ENCODE peak calls at places on chromosomes 3 and 15, in four cellular contexts. F, I, S and N are unnamed samples.

GRCh38 chr15:39458131-39458530 is 122.7 kb upstream of the THBS1 start:
- DNase-seq in F (no peak), I (no peak), S (no peak), N (no peak)

GRCh38 chr3:34260991-34261365 is 462.5 kb downstream of the PDCD6IP start:
- DNase-seq in F (no peak), I (no peak), S (no peak), N (no peak)

GRCh38 chr3:185572183-185572582 is 13.9 kb upstream of the SENP2 start:
- DNase-seq in F (no peak), I (no peak), S (no peak), N (no peak)

GRCh38 chr3:51873253-51873766 is 2.1 kb downstream of the IQCF5 start:
- DNase-seq in F (no peak), I (no peak), S (no peak), N (no peak)

GRCh38 chr15:69557340-69558137 is 104.9 kb downstream of the RPLP1 start:
- DNase-seq in F (peak), I (peak), S (peak), N (no peak)

GRCh38 chr3:56970401-56971002 is 90.0 kb upstream of the SPATA12 start:
- DNase-seq in F (no peak), I (no peak), S (no peak), N (no peak)

GRCh38 chr15:73601449-73602425 is 31.5 kb downstream of the NPTN start:
- DNase-seq in F (no peak), I (peak), S (peak), N (no peak)

GRCh38 chr3:186413615-186414415 is 51.8 kb upstream of the DGKG start:
- DNase-seq in F (peak), I (peak), S (peak), N (peak)

GRCh38 chr3:112519424-112520001 is 20.2 kb upstream of the BTLA start:
- DNase-seq in F (no peak), I (no peak), S (peak), N (no peak)

GRCh38 chr3:22728406-22728805 is 474.7 kb upstream of the UBE2E2 start:
- DNase-seq in F (no peak), I (no peak), S (no peak), N (no peak)

GRCh38 chr3:107142786-107143185 is 234.5 kb upstream of the CCDC54 start:
- DNase-seq in F (no peak), I (no peak), S (no peak), N (no peak)

GRCh38 chr15:79018960-79019359 is 71.6 kb downstream of the RASGRF1 start:
- DNase-seq in F (no peak), I (no peak), S (no peak), N (no peak)

GRCh38 chr3:8762607-8763377 is 6.6 kb downstream of the OXTR start:
- DNase-seq in F (no peak), I (no peak), S (no peak), N (no peak)

GRCh38 chr3:197486861-197487260 is 68.9 kb downstream of the BDH1 start:
- DNase-seq in F (no peak), I (no peak), S (no peak), N (no peak)

GRCh38 chr3:169348981-169349942 is 314.2 kb downstream of the MECOM start:
- DNase-seq in F (no peak), I (no peak), S (no peak), N (no peak)

GRCh38 chr15:26294062-26294689 is 431.0 kb upstream of the ATP10A start:
- DNase-seq in F (no peak), I (no peak), S (no peak), N (peak)

GRCh38 chr3:64936570-64936969 is 248.8 kb upstream of the ADAMTS9 start:
- DNase-seq in F (no peak), I (no peak), S (no peak), N (no peak)

GRCh38 chr3:17645074-17645698 is 97.2 kb downstream of the TBC1D5 start:
- DNase-seq in F (no peak), I (no peak), S (peak), N (no peak)

GRCh38 chr15:69666921-69667811 is 214.5 kb downstream of the RPLP1 start:
- DNase-seq in F (no peak), I (no peak), S (no peak), N (peak)

GRCh38 chr3:177321819-177322218 is 124.5 kb upstream of the TBL1XR1 start:
- DNase-seq in F (no peak), I (no peak), S (no peak), N (no peak)

GRCh38 chr15:37773111-37773860 is 161.2 kb upstream of the TMCO5A start:
- DNase-seq in F (no peak), I (no peak), S (no peak), N (no peak)

GRCh38 chr15:89278307-89278706 is 34.5 kb downstream of the FANCI start:
- DNase-seq in F (no peak), I (no peak), S (no peak), N (no peak)

GRCh38 chr3:149587383-149587782 is 70.4 kb downstream of the WWTR1 start:
- DNase-seq in F (no peak), I (no peak), S (no peak), N (no peak)

GRCh38 chr15:42616107-42616506 is 40.7 kb downstream of the STARD9 start:
- DNase-seq in F (no peak), I (no peak), S (no peak), N (no peak)

GRCh38 chr15:74127954-74128784 is 2.2 kb upstream of the ISLR2 start:
- DNase-seq in F (no peak), I (no peak), S (peak), N (no peak)

GRCh38 chr15:69848551-69849231 is 249.0 kb downstream of the TLE3 start:
- DNase-seq in F (no peak), I (no peak), S (no peak), N (no peak)

GRCh38 chr15:80550219-80550909 is 144.7 kb upstream of the ABHD17C start:
- DNase-seq in F (no peak), I (no peak), S (peak), N (no peak)

GRCh38 chr3:198030726-198031125 is 70.7 kb downstream of the LMLN start:
- DNase-seq in F (no peak), I (no peak), S (no peak), N (no peak)

GRCh38 chr3:150286390-150287147 is 121.5 kb upstream of the TSC22D2 start:
- DNase-seq in F (no peak), I (no peak), S (peak), N (no peak)

GRCh38 chr3:36381311-36381956 is 1.1 kb downstream of the STAC start:
- DNase-seq in F (no peak), I (no peak), S (no peak), N (no peak)

DNA sequence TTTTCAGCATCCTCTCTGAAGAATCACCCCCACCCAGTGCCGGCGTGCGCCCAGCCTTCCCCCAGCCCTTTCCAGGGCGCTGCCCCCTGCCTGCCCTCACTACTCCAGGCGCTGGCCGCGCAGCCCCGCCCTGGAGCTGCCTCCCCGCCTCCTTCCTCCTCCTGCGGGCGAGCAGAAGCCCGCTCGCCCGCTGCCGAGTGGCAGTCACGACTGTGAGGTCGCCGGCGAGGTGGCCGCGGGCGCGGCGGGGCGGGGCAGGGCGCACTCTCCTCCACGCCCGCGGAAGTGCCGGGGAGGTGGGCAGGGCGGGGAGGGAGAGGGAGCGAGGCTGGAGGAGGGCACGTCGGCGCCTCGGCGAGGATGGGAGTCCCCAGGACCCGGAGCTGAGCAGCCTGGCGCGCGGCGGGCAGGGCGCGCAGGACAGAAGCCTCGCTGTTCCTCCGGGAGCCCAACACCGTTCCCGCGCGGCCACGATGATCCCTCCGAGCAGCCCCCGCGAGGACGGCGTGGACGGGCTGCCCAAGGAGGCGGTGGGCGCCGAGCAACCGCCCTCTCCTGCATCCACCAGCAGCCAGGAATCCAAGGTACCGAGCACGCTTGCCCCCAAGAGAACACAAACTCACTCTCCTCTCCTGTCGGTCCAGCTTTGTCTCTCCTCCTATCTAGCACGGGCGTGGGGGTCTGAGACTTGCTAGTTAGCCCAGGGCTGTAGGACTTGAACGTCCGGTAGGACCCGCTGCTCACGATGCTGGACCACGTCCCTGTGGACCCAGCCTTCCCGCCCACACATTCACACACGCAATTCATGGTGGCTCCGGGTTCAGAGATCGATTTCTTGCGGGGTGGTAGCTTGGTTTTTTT is at the start of gene STAC:
- DNase-seq in F (no peak), I (peak), S (peak), N (peak)
- H3K4me3 ChIP-seq in F (peak), I (peak), S (peak), N (peak)

GRCh38 chr3:29285356-29286070 is 4.6 kb downstream of the RBMS3 start:
- DNase-seq in F (no peak), I (no peak), S (peak), N (no peak)
- H3K4me3 ChIP-seq in F (peak), I (peak), S (peak), N (peak)

GRCh38 chr3:179269152-179269707 is 18.3 kb upstream of the KCNMB3 start:
- DNase-seq in F (no peak), I (no peak), S (no peak), N (no peak)
- H3K4me3 ChIP-seq in F (no peak), I (no peak), S (no peak), N (no peak)

GRCh38 chr15:34969340-34970097 is at the start of gene AQR:
- DNase-seq in F (peak), I (peak), S (peak), N (peak)
- H3K4me3 ChIP-seq in F (peak), I (peak), S (peak), N (peak)